ENCODE peak calls at places on chromosome 9, in eight cellular contexts. R is activated gamma-delta T cell treated with Interleukin-2 at 50 U/mL for 16 hours; L is sigmoid colon; P is activated naive CD4-positive, alpha-beta T cell treated with anti-CD3 and anti-CD28 coated beads, Interleukin-2, amount 50 U/mL, for 16 hours; B is BE2C; I is HT1080; J is T-helper 1 cell; H is stimulated activated CD4-positive, alpha-beta T cell treated with anti-CD3 and anti-CD28 coated beads, Interleukin-2, amount 100 ng/mL, for 48 hours. N is an unnamed sample.

GRCh38 chr9:128632486-128632885 is 24.2 kb downstream of the DYNC2I2 start:
- DNase-seq in L (no peak), J (no peak), P (no peak), B (no peak), H (no peak), R (no peak), I (no peak), N (no peak)

GRCh38 chr9:10876333-10876732 is 263.5 kb upstream of the PTPRD start:
- DNase-seq in I (peak; percentile 31), J (no peak), P (no peak), R (no peak), B (no peak), L (no peak), H (no peak), N (no peak)

GRCh38 chr9:136577941-136578619 is 32.2 kb upstream of the NOTCH1 start:
- DNase-seq in P (no peak), B (no peak), L (no peak), R (no peak), I (no peak), H (no peak), J (no peak), N (peak; percentile 91)

GRCh38 chr9:96219615-96220257 is 82.2 kb downstream of the HSD17B3 start:
- DNase-seq in P (peak; percentile 36), B (no peak), H (peak; percentile 30), J (peak; percentile 14), I (no peak), R (peak; percentile 31), L (peak; percentile 63), N (no peak)

GRCh38 chr9:116298992-116299391 is 145.4 kb downstream of the PAPPA start:
- DNase-seq in R (no peak), H (no peak), I (no peak), J (no peak), P (no peak), B (no peak), L (no peak), N (no peak)

GRCh38 chr9:77384406-77384805 is 207.1 kb downstream of the VPS13A start:
- DNase-seq in P (no peak), I (peak; percentile 68), B (no peak), R (no peak), L (no peak), H (no peak), J (no peak), N (peak; percentile 40)

GRCh38 chr9:130682490-130683121 is 11.0 kb upstream of the EXOSC2 start:
- DNase-seq in I (peak; percentile 68), J (peak; percentile 36), H (peak; percentile 52), P (peak; percentile 63), B (peak; percentile 86), L (peak; percentile 87), R (peak; percentile 51), N (peak; percentile 79)

GRCh38 chr9:134611046-134611445 is 30.6 kb upstream of the COL5A1 start:
- DNase-seq in H (no peak), P (no peak), R (no peak), J (no peak), I (no peak), L (no peak), B (no peak), N (no peak)

GRCh38 chr9:1048853-1049252 is 1.3 kb upstream of the DMRT2 start:
- DNase-seq in H (no peak), J (no peak), P (no peak), B (no peak), I (no peak), R (no peak), L (no peak), N (no peak)

GRCh38 chr9:93090091-93090655 is 5.8 kb upstream of the CARD19 start:
- DNase-seq in B (no peak), H (no peak), P (no peak), J (no peak), I (no peak), L (peak; percentile 27), R (no peak), N (no peak)

GRCh38 chr9:81380960-81381359 is 308.4 kb downstream of the TLE1 start:
- DNase-seq in L (no peak), H (no peak), R (no peak), B (no peak), I (no peak), J (no peak), P (no peak), N (peak; percentile 28)

GRCh38 chr9:91039835-91040140 is 238.2 kb downstream of the SYK start:
- DNase-seq in B (no peak), I (no peak), L (no peak), J (no peak), R (no peak), H (no peak), P (no peak), N (no peak)

GRCh38 chr9:130239741-130240241 is 25.8 kb upstream of the HMCN2 start:
- DNase-seq in H (peak; percentile 51), R (no peak), I (no peak), P (peak; percentile 43), J (peak; percentile 42), B (no peak), L (peak; percentile 68), N (peak; percentile 81)

GRCh38 chr9:109035684-109036423 is 22.6 kb upstream of the CTNNAL1 start:
- DNase-seq in H (no peak), P (no peak), J (no peak), R (no peak), L (no peak), I (peak; percentile 95), B (no peak), N (peak; percentile 94)

GRCh38 chr9:68705636-68706578 is 867 bp downstream of the PIP5K1B start:
- DNase-seq in R (no peak), J (peak; percentile 9), P (no peak), B (no peak), H (no peak), L (peak; percentile 63), I (no peak), N (no peak)

GRCh38 chr9:114606068-114606467 is 5.0 kb upstream of the TMEM268 start:
- DNase-seq in I (no peak), P (no peak), H (no peak), B (peak; percentile 39), L (no peak), J (no peak), R (no peak), N (no peak)

GRCh38 chr9:5886114-5886939 is 4.4 kb upstream of the MLANA start:
- DNase-seq in L (peak; percentile 70), I (peak; percentile 73), R (peak; percentile 80), P (peak; percentile 83), B (peak; percentile 89), J (peak; percentile 80), H (peak; percentile 85), N (peak; percentile 29)

GRCh38 chr9:127767405-127767804 is 11.1 kb downstream of the SH2D3C start:
- DNase-seq in H (no peak), R (no peak), I (no peak), L (no peak), B (no peak), P (no peak), J (peak; percentile 28), N (no peak)

GRCh38 chr9:3527653-3527960 is 1.8 kb upstream of the RFX3 start:
- DNase-seq in H (peak; percentile 11), L (no peak), R (no peak), P (no peak), I (peak; percentile 11), B (no peak), J (peak; percentile 44), N (no peak)

N was measured in RCC 7860.